ENCODE peak calls at places on chromosomes 7 and 10, in nine cellular contexts. H, D, E, N, Z, P, F, L and X are unnamed samples.

GRCh38 chr10:5293691-5294550 is 70.8 kb upstream of the UCN3 start:
- DNase-seq in H (peak; percentile 34), D (peak; percentile 23), E (peak; percentile 13), N (peak; percentile 83), Z (no peak), P (no peak), F (peak; percentile 90), L (peak; percentile 85), X (peak; percentile 31)

GRCh38 chr7:69049341-69049740 is 548.9 kb upstream of the AUTS2 start:
- DNase-seq in H (no peak), D (no peak), E (no peak), N (no peak), Z (no peak), P (no peak), F (no peak), L (peak; percentile 45), X (no peak)

GRCh38 chr7:84949501-84949900 is 237.4 kb downstream of the SEMA3D start:
- DNase-seq in H (no peak), D (peak; percentile 25), E (no peak), N (no peak), Z (no peak), P (no peak), F (no peak), L (no peak), X (no peak)

GRCh38 chr7:155808551-155809331 is 3.5 kb downstream of the SHH start:
- DNase-seq in H (no peak), D (no peak), E (no peak), N (peak; percentile 29), Z (no peak), P (no peak), F (peak; percentile 75), L (no peak), X (no peak)

GRCh38 chr7:143229054-143229790 is 7.4 kb downstream of the TAS2R40 start:
- DNase-seq in H (no peak), D (no peak), E (no peak), N (peak; percentile 42), Z (no peak), P (no peak), F (no peak), L (no peak), X (no peak)

GRCh38 chr10:130472236-130472635 is 336.0 kb downstream of the GLRX3 start:
- DNase-seq in H (no peak), D (no peak), E (no peak), N (no peak), Z (no peak), P (no peak), F (no peak), L (no peak), X (no peak)

GRCh38 chr10:130169136-130169888 is 33.1 kb downstream of the GLRX3 start:
- DNase-seq in H (no peak), D (peak; percentile 72), E (no peak), N (no peak), Z (no peak), P (peak; percentile 38), F (no peak), L (no peak), X (no peak)

GRCh38 chr7:74017122-74017521 is 10.9 kb upstream of the ELN start:
- DNase-seq in H (no peak), D (no peak), E (no peak), N (no peak), Z (no peak), P (no peak), F (no peak), L (no peak), X (no peak)

GRCh38 chr7:78232806-78233205 is 434.2 kb downstream of the PHTF2 start:
- DNase-seq in H (no peak), D (no peak), E (no peak), N (peak; percentile 49), Z (no peak), P (peak; percentile 20), F (no peak), L (no peak), X (no peak)

GRCh38 chr7:123719481-123719806 is 29.4 kb downstream of the WASL start:
- DNase-seq in H (no peak), D (no peak), E (no peak), N (no peak), Z (no peak), P (no peak), F (no peak), L (no peak), X (no peak)

GRCh38 chr7:29126804-29127203 is 19.5 kb downstream of the CPVL start:
- DNase-seq in H (no peak), D (no peak), E (no peak), N (no peak), Z (no peak), P (no peak), F (no peak), L (no peak), X (no peak)

GRCh38 chr10:2202401-2202800 is 465.1 kb upstream of the ADARB2 start:
- DNase-seq in H (no peak), D (no peak), E (no peak), N (no peak), Z (no peak), P (no peak), F (no peak), L (no peak), X (no peak)

GRCh38 chr10:72688208-72688651 is 3.7 kb upstream of the MCU start:
- DNase-seq in H (no peak), D (peak; percentile 87), E (no peak), N (peak; percentile 90), Z (no peak), P (no peak), F (no peak), L (no peak), X (peak; percentile 28)

GRCh38 chr7:149433124-149433523 is 27.7 kb downstream of the ZNF777 start:
- DNase-seq in H (no peak), D (no peak), E (no peak), N (no peak), Z (no peak), P (no peak), F (no peak), L (no peak), X (no peak)

GRCh38 chr10:77618117-77618516 is 19.5 kb downstream of the KCNMA1 start:
- DNase-seq in H (no peak), D (no peak), E (no peak), N (no peak), Z (no peak), P (no peak), F (no peak), L (no peak), X (no peak)

GRCh38 chr10:70779088-70779487 is 6.1 kb downstream of the TBATA start:
- DNase-seq in H (no peak), D (no peak), E (no peak), N (peak; percentile 37), Z (no peak), P (no peak), F (no peak), L (peak; percentile 85), X (no peak)

GRCh38 chr10:28681928-28682750 is 4.8 kb downstream of the BAMBI start:
- DNase-seq in H (no peak), D (no peak), E (no peak), N (no peak), Z (no peak), P (no peak), F (no peak), L (no peak), X (no peak)

GRCh38 chr7:3027005-3027404 is 16.7 kb downstream of the CARD11 start:
- DNase-seq in H (no peak), D (no peak), E (no peak), N (peak; percentile 6), Z (no peak), P (no peak), F (peak; percentile 29), L (no peak), X (no peak)

GRCh38 chr10:50385610-50386009 is 134.3 kb upstream of the ASAH2 start:
- DNase-seq in H (no peak), D (no peak), E (no peak), N (peak; percentile 65), Z (no peak), P (no peak), F (no peak), L (no peak), X (no peak)

GRCh38 chr7:6658618-6659345 is 21.7 kb downstream of the ZNF316 start:
- DNase-seq in H (no peak), D (no peak), E (no peak), N (no peak), Z (no peak), P (no peak), F (peak; percentile 31), L (no peak), X (no peak)
- H3K4me3 ChIP-seq in H (no peak overlapping the region), D (no peak overlapping the region), E (no peak overlapping the region), N (no peak overlapping the region), Z (no peak overlapping the region), P (no peak overlapping the region), F (no peak overlapping the region), L (no peak overlapping the region), X (no peak overlapping the region)

DNA sequence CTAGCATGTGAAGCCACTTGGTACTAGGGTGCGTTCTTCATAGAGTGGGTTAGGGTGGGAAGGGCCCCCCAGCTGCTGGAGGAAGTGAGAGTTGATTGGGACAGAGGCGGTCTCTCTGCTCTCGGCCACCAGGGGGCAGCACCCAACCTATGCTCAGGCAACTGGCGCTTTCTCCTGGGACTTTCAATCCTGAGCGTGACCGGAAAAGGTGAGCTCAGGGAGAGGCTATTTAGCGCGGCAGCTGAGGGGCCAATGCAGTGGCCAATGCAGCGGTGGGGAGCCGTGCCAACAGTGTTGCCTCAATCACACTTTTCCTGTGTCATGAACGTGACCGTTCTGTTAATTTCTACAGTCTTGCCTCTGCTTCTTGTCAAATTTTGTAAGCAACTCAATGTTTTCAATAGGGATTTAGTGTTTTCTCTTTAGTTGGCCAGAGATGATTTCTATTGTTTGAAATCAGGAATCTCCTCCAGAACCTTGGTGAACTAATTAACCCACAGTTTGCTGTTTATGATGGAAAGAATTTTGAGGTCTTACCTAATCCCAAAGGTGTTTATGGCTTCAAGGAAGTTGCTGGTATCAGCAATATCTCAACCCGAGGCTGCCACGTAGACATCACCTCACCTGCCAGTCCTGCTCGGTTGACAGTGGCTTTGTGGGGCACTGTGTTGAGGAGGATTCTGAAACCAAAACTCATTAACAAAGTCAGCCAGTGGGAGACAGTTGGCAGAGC is 67.9 kb upstream of the PDZD8 start:
- DNase-seq in H (peak; percentile 48), D (peak; percentile 60), E (peak; percentile 36), N (peak; percentile 84), Z (peak; percentile 47), P (peak; percentile 55), F (peak; percentile 89), L (peak; percentile 94), X (peak; percentile 39)
- TF ChIP-seq CTCF in H (peak; percentile 73), D (peak; percentile 88), E (peak; percentile 89), N (peak; percentile 93), Z (peak; percentile 90), P (peak; percentile 87), F (peak; percentile 93), L (peak; percentile 89), X (peak; percentile 91)

GRCh38 chr7:115676080-115676479 is 354.5 kb downstream of the TFEC start:
- DNase-seq in H (no peak), D (peak; percentile 48), E (no peak), N (peak; percentile 53), Z (no peak), P (no peak), F (no peak), L (no peak), X (no peak)
- H3K4me3 ChIP-seq in H (no peak overlapping the region), D (no peak overlapping the region), E (no peak overlapping the region), N (no peak overlapping the region), Z (peak overlapping the region; percentile 21), P (no peak overlapping the region), F (no peak overlapping the region), L (peak overlapping the region; percentile 13), X (no peak overlapping the region)

DNA sequence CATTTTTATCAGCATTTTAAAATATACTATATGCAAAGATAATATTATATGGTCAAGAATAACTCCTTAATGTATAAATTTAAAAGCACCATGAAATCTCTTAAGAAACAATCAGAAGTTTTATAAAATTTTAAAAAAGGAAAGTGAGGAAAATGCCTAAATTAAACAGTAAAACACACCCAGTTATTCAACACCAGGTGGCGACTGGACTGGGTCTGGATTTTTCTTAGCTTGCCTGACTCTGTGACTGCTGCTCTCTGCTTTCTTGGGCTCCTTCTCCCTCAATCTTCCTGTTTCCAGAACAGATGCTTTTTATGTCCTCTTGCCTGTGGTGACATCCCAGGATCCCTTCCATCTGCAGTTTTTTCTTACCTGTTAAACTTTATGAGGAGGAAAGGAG is 200.3 kb downstream of the BICC1 start:
- DNase-seq in H (no peak), D (no peak), E (no peak), N (peak; percentile 11), Z (no peak), P (no peak), F (no peak), L (no peak), X (no peak)
- TF ChIP-seq CTCF in H (no peak), D (peak; percentile 29), E (no peak), N (peak; percentile 6), Z (no peak), P (peak; percentile 32), F (no peak), L (peak; percentile 7), X (no peak)